ENCODE peak calls at places on chromosome 2, in six cellular contexts. One of them, this sample, is unnamed.

GRCh38 chr2:12262681-12263436 is 453.9 kb upstream of the TRIB2 start:
- DNase-seq in ELF-1: no peak
- DNase-seq in endothelial cell: no peak
- DNase-seq in posterior cingulate gyrus: no peak
- DNase-seq in activated naive CD4-positive, alpha-beta T cell treated with anti-CD3 and anti-CD28 coated beads, Interleukin-2, amount 10 ng/mL, durations not matched to agents 7 days and 5 days: no peak
- DNase-seq in chondrocyte: no peak
- DNase-seq in this sample: no peak

GRCh38 chr2:29011650-29012060 is 30.6 kb downstream of the TOGARAM2 start:
- DNase-seq in ELF-1: no peak
- DNase-seq in endothelial cell: no peak
- DNase-seq in posterior cingulate gyrus: no peak
- DNase-seq in activated naive CD4-positive, alpha-beta T cell treated with anti-CD3 and anti-CD28 coated beads, Interleukin-2, amount 10 ng/mL, durations not matched to agents 7 days and 5 days: peak
- DNase-seq in chondrocyte: no peak
- DNase-seq in this sample: no peak

GRCh38 chr2:191582355-191582754 is 95.6 kb upstream of the NABP1 start:
- DNase-seq in ELF-1: peak
- DNase-seq in endothelial cell: no peak
- DNase-seq in posterior cingulate gyrus: no peak
- DNase-seq in activated naive CD4-positive, alpha-beta T cell treated with anti-CD3 and anti-CD28 coated beads, Interleukin-2, amount 10 ng/mL, durations not matched to agents 7 days and 5 days: no peak
- DNase-seq in chondrocyte: no peak
- DNase-seq in this sample: no peak

GRCh38 chr2:216752855-216753505 is 57.6 kb upstream of the IGFBP5 start:
- DNase-seq in ELF-1: no peak
- DNase-seq in endothelial cell: no peak
- DNase-seq in posterior cingulate gyrus: no peak
- DNase-seq in activated naive CD4-positive, alpha-beta T cell treated with anti-CD3 and anti-CD28 coated beads, Interleukin-2, amount 10 ng/mL, durations not matched to agents 7 days and 5 days: no peak
- DNase-seq in chondrocyte: no peak
- DNase-seq in this sample: no peak

GRCh38 chr2:232652505-232652851 is 19.1 kb downstream of the EFHD1 start:
- DNase-seq in ELF-1: peak
- DNase-seq in endothelial cell: no peak
- DNase-seq in posterior cingulate gyrus: no peak
- DNase-seq in activated naive CD4-positive, alpha-beta T cell treated with anti-CD3 and anti-CD28 coated beads, Interleukin-2, amount 10 ng/mL, durations not matched to agents 7 days and 5 days: no peak
- DNase-seq in chondrocyte: no peak
- DNase-seq in this sample: no peak

GRCh38 chr2:219369447-219369861 is 18.3 kb downstream of the DNPEP start:
- DNase-seq in ELF-1: no peak
- DNase-seq in endothelial cell: no peak
- DNase-seq in posterior cingulate gyrus: no peak
- DNase-seq in activated naive CD4-positive, alpha-beta T cell treated with anti-CD3 and anti-CD28 coated beads, Interleukin-2, amount 10 ng/mL, durations not matched to agents 7 days and 5 days: no peak
- DNase-seq in chondrocyte: no peak
- DNase-seq in this sample: no peak

GRCh38 chr2:68813596-68813995 is 57.6 kb downstream of the BMP10 start:
- DNase-seq in ELF-1: no peak
- DNase-seq in endothelial cell: no peak
- DNase-seq in posterior cingulate gyrus: no peak
- DNase-seq in activated naive CD4-positive, alpha-beta T cell treated with anti-CD3 and anti-CD28 coated beads, Interleukin-2, amount 10 ng/mL, durations not matched to agents 7 days and 5 days: no peak
- DNase-seq in chondrocyte: no peak
- DNase-seq in this sample: no peak

GRCh38 chr2:189702071-189702470 is 27.6 kb downstream of the ANKAR start:
- DNase-seq in ELF-1: peak
- DNase-seq in endothelial cell: no peak
- DNase-seq in posterior cingulate gyrus: no peak
- DNase-seq in activated naive CD4-positive, alpha-beta T cell treated with anti-CD3 and anti-CD28 coated beads, Interleukin-2, amount 10 ng/mL, durations not matched to agents 7 days and 5 days: no peak
- DNase-seq in chondrocyte: no peak
- DNase-seq in this sample: no peak

GRCh38 chr2:233061591-233062446 is 1.7 kb downstream of the INPP5D start:
- DNase-seq in ELF-1: peak
- DNase-seq in endothelial cell: no peak
- DNase-seq in posterior cingulate gyrus: no peak
- DNase-seq in activated naive CD4-positive, alpha-beta T cell treated with anti-CD3 and anti-CD28 coated beads, Interleukin-2, amount 10 ng/mL, durations not matched to agents 7 days and 5 days: peak
- DNase-seq in chondrocyte: no peak
- DNase-seq in this sample: no peak

GRCh38 chr2:22276696-22277095 is 1108.3 kb upstream of the KLHL29 start:
- DNase-seq in ELF-1: no peak
- DNase-seq in endothelial cell: no peak
- DNase-seq in posterior cingulate gyrus: no peak
- DNase-seq in activated naive CD4-positive, alpha-beta T cell treated with anti-CD3 and anti-CD28 coated beads, Interleukin-2, amount 10 ng/mL, durations not matched to agents 7 days and 5 days: no peak
- DNase-seq in chondrocyte: no peak
- DNase-seq in this sample: no peak

GRCh38 chr2:35846-36245 is 10.5 kb downstream of the FAM110C start:
- DNase-seq in ELF-1: peak
- DNase-seq in endothelial cell: no peak
- DNase-seq in posterior cingulate gyrus: no peak
- DNase-seq in activated naive CD4-positive, alpha-beta T cell treated with anti-CD3 and anti-CD28 coated beads, Interleukin-2, amount 10 ng/mL, durations not matched to agents 7 days and 5 days: no peak
- DNase-seq in chondrocyte: no peak
- DNase-seq in this sample: no peak

GRCh38 chr2:12162269-12163247 is 416.1 kb downstream of the LPIN1 start:
- DNase-seq in ELF-1: no peak
- DNase-seq in endothelial cell: no peak
- DNase-seq in posterior cingulate gyrus: no peak
- DNase-seq in activated naive CD4-positive, alpha-beta T cell treated with anti-CD3 and anti-CD28 coated beads, Interleukin-2, amount 10 ng/mL, durations not matched to agents 7 days and 5 days: no peak
- DNase-seq in chondrocyte: no peak
- DNase-seq in this sample: no peak

GRCh38 chr2:192288290-192288689 is 93.6 kb upstream of the TMEFF2 start:
- DNase-seq in ELF-1: no peak
- DNase-seq in endothelial cell: no peak
- DNase-seq in posterior cingulate gyrus: no peak
- DNase-seq in activated naive CD4-positive, alpha-beta T cell treated with anti-CD3 and anti-CD28 coated beads, Interleukin-2, amount 10 ng/mL, durations not matched to agents 7 days and 5 days: no peak
- DNase-seq in chondrocyte: no peak
- DNase-seq in this sample: no peak

GRCh38 chr2:222561817-222562424 is 94.0 kb downstream of the FARSB start:
- DNase-seq in ELF-1: peak
- DNase-seq in endothelial cell: peak
- DNase-seq in posterior cingulate gyrus: no peak
- DNase-seq in activated naive CD4-positive, alpha-beta T cell treated with anti-CD3 and anti-CD28 coated beads, Interleukin-2, amount 10 ng/mL, durations not matched to agents 7 days and 5 days: peak
- DNase-seq in chondrocyte: no peak
- DNase-seq in this sample: no peak

GRCh38 chr2:138811454-138811853 is 31.3 kb upstream of the NXPH2 start:
- DNase-seq in ELF-1: no peak
- DNase-seq in endothelial cell: no peak
- DNase-seq in posterior cingulate gyrus: no peak
- DNase-seq in activated naive CD4-positive, alpha-beta T cell treated with anti-CD3 and anti-CD28 coated beads, Interleukin-2, amount 10 ng/mL, durations not matched to agents 7 days and 5 days: no peak
- DNase-seq in chondrocyte: no peak
- DNase-seq in this sample: no peak

GRCh38 chr2:176100547-176101140 is 1.0 kb downstream of the HOXD12 start:
- DNase-seq in ELF-1: no peak
- DNase-seq in endothelial cell: peak
- DNase-seq in posterior cingulate gyrus: no peak
- DNase-seq in activated naive CD4-positive, alpha-beta T cell treated with anti-CD3 and anti-CD28 coated beads, Interleukin-2, amount 10 ng/mL, durations not matched to agents 7 days and 5 days: no peak
- DNase-seq in chondrocyte: peak
- DNase-seq in this sample: no peak

GRCh38 chr2:218218409-218219185 is 1.6 kb downstream of the ARPC2 start:
- DNase-seq in ELF-1: no peak
- DNase-seq in endothelial cell: no peak
- DNase-seq in posterior cingulate gyrus: no peak
- DNase-seq in activated naive CD4-positive, alpha-beta T cell treated with anti-CD3 and anti-CD28 coated beads, Interleukin-2, amount 10 ng/mL, durations not matched to agents 7 days and 5 days: peak
- DNase-seq in chondrocyte: no peak
- DNase-seq in this sample: no peak

GRCh38 chr2:232043966-232044365 is 82.5 kb downstream of the DIS3L2 start:
- DNase-seq in ELF-1: no peak
- DNase-seq in endothelial cell: no peak
- DNase-seq in posterior cingulate gyrus: no peak
- DNase-seq in activated naive CD4-positive, alpha-beta T cell treated with anti-CD3 and anti-CD28 coated beads, Interleukin-2, amount 10 ng/mL, durations not matched to agents 7 days and 5 days: no peak
- DNase-seq in chondrocyte: no peak
- DNase-seq in this sample: no peak

GRCh38 chr2:118269408-118270051 is 181.3 kb downstream of the INSIG2 start:
- DNase-seq in ELF-1: no peak
- DNase-seq in endothelial cell: no peak
- DNase-seq in posterior cingulate gyrus: no peak
- DNase-seq in activated naive CD4-positive, alpha-beta T cell treated with anti-CD3 and anti-CD28 coated beads, Interleukin-2, amount 10 ng/mL, durations not matched to agents 7 days and 5 days: no peak
- DNase-seq in chondrocyte: no peak
- DNase-seq in this sample: no peak

GRCh38 chr2:189162566-189162965 is 17.0 kb downstream of the COL5A2 start:
- DNase-seq in ELF-1: no peak
- DNase-seq in endothelial cell: no peak
- DNase-seq in posterior cingulate gyrus: no peak
- DNase-seq in activated naive CD4-positive, alpha-beta T cell treated with anti-CD3 and anti-CD28 coated beads, Interleukin-2, amount 10 ng/mL, durations not matched to agents 7 days and 5 days: no peak
- DNase-seq in chondrocyte: no peak
- DNase-seq in this sample: no peak

GRCh38 chr2:160411167-160411566 is 82.4 kb downstream of the RBMS1 start:
- DNase-seq in ELF-1: no peak
- DNase-seq in endothelial cell: no peak
- DNase-seq in posterior cingulate gyrus: no peak
- DNase-seq in activated naive CD4-positive, alpha-beta T cell treated with anti-CD3 and anti-CD28 coated beads, Interleukin-2, amount 10 ng/mL, durations not matched to agents 7 days and 5 days: peak
- DNase-seq in chondrocyte: no peak
- DNase-seq in this sample: no peak

GRCh38 chr2:204116154-204116792 is 179.7 kb downstream of the ICOS start:
- DNase-seq in ELF-1: no peak
- DNase-seq in endothelial cell: no peak
- DNase-seq in posterior cingulate gyrus: no peak
- DNase-seq in activated naive CD4-positive, alpha-beta T cell treated with anti-CD3 and anti-CD28 coated beads, Interleukin-2, amount 10 ng/mL, durations not matched to agents 7 days and 5 days: no peak
- DNase-seq in chondrocyte: no peak
- DNase-seq in this sample: no peak

GRCh38 chr2:60958361-60958760 is 59.2 kb upstream of the PEX13 start:
- DNase-seq in ELF-1: no peak
- DNase-seq in endothelial cell: no peak
- DNase-seq in posterior cingulate gyrus: no peak
- DNase-seq in activated naive CD4-positive, alpha-beta T cell treated with anti-CD3 and anti-CD28 coated beads, Interleukin-2, amount 10 ng/mL, durations not matched to agents 7 days and 5 days: no peak
- DNase-seq in chondrocyte: no peak
- DNase-seq in this sample: no peak

GRCh38 chr2:170680172-170680913 is 34.8 kb upstream of the SP5 start:
- DNase-seq in ELF-1: peak
- DNase-seq in endothelial cell: no peak
- DNase-seq in posterior cingulate gyrus: no peak
- DNase-seq in activated naive CD4-positive, alpha-beta T cell treated with anti-CD3 and anti-CD28 coated beads, Interleukin-2, amount 10 ng/mL, durations not matched to agents 7 days and 5 days: no peak
- DNase-seq in chondrocyte: no peak
- DNase-seq in this sample: no peak

GRCh38 chr2:101231253-101231652 is 21.4 kb upstream of the CNOT11 start:
- DNase-seq in ELF-1: no peak
- DNase-seq in endothelial cell: no peak
- DNase-seq in posterior cingulate gyrus: no peak
- DNase-seq in activated naive CD4-positive, alpha-beta T cell treated with anti-CD3 and anti-CD28 coated beads, Interleukin-2, amount 10 ng/mL, durations not matched to agents 7 days and 5 days: no peak
- DNase-seq in chondrocyte: no peak
- DNase-seq in this sample: no peak

GRCh38 chr2:212811036-212811805 is 272.6 kb upstream of the ERBB4 start:
- DNase-seq in ELF-1: no peak
- DNase-seq in endothelial cell: no peak
- DNase-seq in posterior cingulate gyrus: no peak
- DNase-seq in activated naive CD4-positive, alpha-beta T cell treated with anti-CD3 and anti-CD28 coated beads, Interleukin-2, amount 10 ng/mL, durations not matched to agents 7 days and 5 days: no peak
- DNase-seq in chondrocyte: no peak
- DNase-seq in this sample: no peak

GRCh38 chr2:232142049-232142448 is 180.5 kb downstream of the DIS3L2 start:
- DNase-seq in ELF-1: peak
- DNase-seq in endothelial cell: peak
- DNase-seq in posterior cingulate gyrus: peak
- DNase-seq in activated naive CD4-positive, alpha-beta T cell treated with anti-CD3 and anti-CD28 coated beads, Interleukin-2, amount 10 ng/mL, durations not matched to agents 7 days and 5 days: peak
- DNase-seq in chondrocyte: no peak
- DNase-seq in this sample: peak

GRCh38 chr2:20064421-20064820 is 13.0 kb upstream of the LAPTM4A start:
- DNase-seq in ELF-1: no peak
- DNase-seq in endothelial cell: no peak
- DNase-seq in posterior cingulate gyrus: no peak
- DNase-seq in activated naive CD4-positive, alpha-beta T cell treated with anti-CD3 and anti-CD28 coated beads, Interleukin-2, amount 10 ng/mL, durations not matched to agents 7 days and 5 days: no peak
- DNase-seq in chondrocyte: no peak
- DNase-seq in this sample: no peak

This sample was measured in glutamatergic neuron.